ENCODE peak calls at places on chromosomes 13 and 19, in seven cellular contexts. One of them, this sample, is unnamed.

GRCh38 chr19:1273263-1274041 is 1.9 kb upstream of the FAM174C start:
- DNase-seq in H1: no peak
- DNase-seq in trophoblast cell: peak
- DNase-seq in IMR-90: no peak
- DNase-seq in mesenchymal stem cell: no peak
- DNase-seq in mesendoderm: no peak
- DNase-seq in H9: no peak
- DNase-seq in this sample: no peak

GRCh38 chr19:3368848-3369336 is 2.5 kb downstream of the NFIC start:
- DNase-seq in trophoblast cell: no peak
- DNase-seq in IMR-90: peak
- DNase-seq in H1: no peak
- DNase-seq in mesendoderm: no peak
- DNase-seq in mesenchymal stem cell: peak
- DNase-seq in H9: no peak
- DNase-seq in this sample: no peak

GRCh38 chr13:45918597-45918996 is 67.0 kb upstream of the SIAH3 start:
- DNase-seq in IMR-90: no peak
- DNase-seq in mesendoderm: no peak
- DNase-seq in trophoblast cell: no peak
- DNase-seq in mesenchymal stem cell: no peak
- DNase-seq in H1: no peak
- DNase-seq in H9: no peak
- DNase-seq in this sample: no peak

GRCh38 chr13:21326155-21327030 is 132.7 kb downstream of the ZDHHC20 start:
- DNase-seq in H9: peak
- DNase-seq in trophoblast cell: peak
- DNase-seq in mesendoderm: peak
- DNase-seq in IMR-90: peak
- DNase-seq in mesenchymal stem cell: peak
- DNase-seq in H1: peak
- DNase-seq in this sample: peak

GRCh38 chr13:79385694-79386093 is 20.4 kb downstream of the RBM26 start:
- DNase-seq in trophoblast cell: no peak
- DNase-seq in mesenchymal stem cell: peak
- DNase-seq in mesendoderm: no peak
- DNase-seq in H9: no peak
- DNase-seq in H1: no peak
- DNase-seq in IMR-90: no peak
- DNase-seq in this sample: no peak

GRCh38 chr13:32587774-32588165 is 1.5 kb downstream of the PDS5B start:
- DNase-seq in mesenchymal stem cell: peak
- DNase-seq in trophoblast cell: no peak
- DNase-seq in H9: no peak
- DNase-seq in H1: no peak
- DNase-seq in mesendoderm: no peak
- DNase-seq in IMR-90: peak
- DNase-seq in this sample: no peak

GRCh38 chr19:41887711-41888382 is 4.9 kb downstream of the ARHGEF1 start:
- DNase-seq in trophoblast cell: peak
- DNase-seq in mesenchymal stem cell: peak
- DNase-seq in H9: peak
- DNase-seq in mesendoderm: peak
- DNase-seq in IMR-90: peak
- DNase-seq in H1: peak
- DNase-seq in this sample: no peak

GRCh38 chr19:12636631-12637030 is 25.9 kb downstream of the ZNF791 start:
- DNase-seq in mesenchymal stem cell: no peak
- DNase-seq in IMR-90: no peak
- DNase-seq in trophoblast cell: peak
- DNase-seq in mesendoderm: no peak
- DNase-seq in H9: no peak
- DNase-seq in H1: no peak
- DNase-seq in this sample: no peak

GRCh38 chr19:2329162-2329505 is 650 bp downstream of the SPPL2B start:
- DNase-seq in H1: no peak
- DNase-seq in trophoblast cell: no peak
- DNase-seq in H9: no peak
- DNase-seq in mesenchymal stem cell: no peak
- DNase-seq in mesendoderm: no peak
- DNase-seq in IMR-90: no peak
- DNase-seq in this sample: no peak

GRCh38 chr13:39370554-39370953 is 232.4 kb downstream of the LHFPL6 start:
- DNase-seq in mesendoderm: no peak
- DNase-seq in H1: no peak
- DNase-seq in H9: no peak
- DNase-seq in trophoblast cell: peak
- DNase-seq in mesenchymal stem cell: peak
- DNase-seq in IMR-90: peak
- DNase-seq in this sample: no peak

GRCh38 chr19:18656337-18657086 is 19.7 kb downstream of the KLHL26 start:
- DNase-seq in IMR-90: no peak
- DNase-seq in H1: no peak
- DNase-seq in H9: no peak
- DNase-seq in mesendoderm: no peak
- DNase-seq in trophoblast cell: no peak
- DNase-seq in mesenchymal stem cell: no peak
- DNase-seq in this sample: no peak

GRCh38 chr19:18659281-18660050 is 22.6 kb downstream of the KLHL26 start:
- DNase-seq in mesendoderm: no peak
- DNase-seq in H9: no peak
- DNase-seq in trophoblast cell: peak
- DNase-seq in H1: no peak
- DNase-seq in mesenchymal stem cell: peak
- DNase-seq in IMR-90: no peak
- DNase-seq in this sample: no peak

GRCh38 chr19:18655173-18655844 is 18.5 kb downstream of the KLHL26 start:
- DNase-seq in H9: no peak
- DNase-seq in IMR-90: no peak
- DNase-seq in mesenchymal stem cell: no peak
- DNase-seq in mesendoderm: no peak
- DNase-seq in trophoblast cell: no peak
- DNase-seq in H1: no peak
- DNase-seq in this sample: no peak

GRCh38 chr19:18658366-18658855 is 21.6 kb downstream of the KLHL26 start:
- DNase-seq in trophoblast cell: no peak
- DNase-seq in mesenchymal stem cell: no peak
- DNase-seq in H9: no peak
- DNase-seq in H1: no peak
- DNase-seq in IMR-90: no peak
- DNase-seq in mesendoderm: no peak
- DNase-seq in this sample: no peak

DNA sequence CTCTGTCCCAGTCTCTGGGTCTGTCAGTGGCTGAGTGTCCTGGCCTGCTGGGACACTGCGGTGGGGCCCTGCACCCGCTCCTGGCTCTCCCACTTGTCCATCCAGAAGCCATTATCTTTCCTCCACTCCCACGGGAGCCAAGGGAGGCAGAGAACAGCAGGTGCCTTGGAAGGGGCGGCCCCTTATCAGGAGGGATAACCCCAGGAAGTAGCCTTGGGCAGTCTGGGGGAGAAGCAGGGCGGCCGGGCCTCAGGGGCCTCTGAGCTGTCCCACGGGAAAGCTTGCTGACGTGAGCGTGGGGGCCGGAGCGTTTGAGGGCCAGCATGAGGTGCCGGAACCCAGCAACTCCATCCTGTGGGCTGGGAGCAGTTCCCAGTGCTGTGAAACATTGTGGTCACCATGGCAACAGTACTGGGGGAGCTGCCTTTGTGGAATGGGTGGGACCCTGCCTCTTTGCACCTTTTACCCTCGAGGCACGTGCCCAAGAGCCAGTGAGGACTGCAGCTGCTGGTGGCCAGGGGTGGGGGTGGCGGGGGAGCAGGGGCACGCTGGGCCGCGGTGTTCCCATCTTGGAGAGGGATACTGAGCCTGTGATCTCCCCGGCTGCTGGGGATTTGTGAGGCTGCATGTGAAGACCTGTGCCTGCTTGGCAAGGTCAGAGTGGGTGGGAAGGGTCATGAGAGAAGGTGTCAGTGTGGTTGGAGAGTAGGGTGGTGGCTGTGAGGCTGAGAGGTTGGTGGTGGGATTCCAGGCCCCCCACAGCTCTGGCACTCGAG is 20.9 kb downstream of the KLHL26 start:
- DNase-seq in IMR-90: peak
- DNase-seq in H9: peak
- DNase-seq in mesenchymal stem cell: peak
- DNase-seq in mesendoderm: peak
- DNase-seq in H1: no peak
- DNase-seq in trophoblast cell: peak
- DNase-seq in this sample: peak
- H3K27ac ChIP-seq in IMR-90: peak
- H3K27ac ChIP-seq in H9: no peak
- H3K27ac ChIP-seq in mesenchymal stem cell: no peak
- H3K27ac ChIP-seq in mesendoderm: no peak
- H3K27ac ChIP-seq in H1: no peak
- H3K27ac ChIP-seq in trophoblast cell: no peak
- H3K27ac ChIP-seq in this sample: peak

DNA sequence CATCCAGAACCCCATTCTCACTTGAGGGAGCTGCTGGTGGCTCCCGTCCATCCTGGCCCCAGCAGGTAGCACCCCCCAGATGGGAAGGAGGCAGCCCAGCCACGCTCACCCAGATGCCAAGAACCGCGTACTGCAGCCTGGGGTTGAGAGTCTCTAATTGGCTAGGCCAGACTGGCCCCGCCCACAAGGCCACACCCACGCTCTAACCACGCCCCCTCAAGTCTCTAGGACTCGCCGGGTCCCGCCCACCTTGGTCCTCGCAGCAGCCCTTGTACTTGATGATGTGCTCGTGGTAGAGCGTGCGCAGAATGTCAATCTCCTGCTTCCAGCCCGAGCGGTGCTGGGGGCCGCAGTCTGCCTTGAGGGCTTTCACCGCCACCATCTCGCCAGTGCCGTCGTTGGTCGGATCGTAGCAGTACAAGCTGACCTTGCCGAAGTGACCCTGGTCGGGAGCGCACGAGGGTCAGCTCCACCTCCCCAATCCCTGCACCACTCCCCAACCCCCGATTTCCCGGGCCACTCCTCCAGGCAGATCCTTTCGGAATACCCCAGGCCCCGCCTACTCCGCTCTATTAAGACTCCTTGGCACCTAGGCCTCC is 14.5 kb upstream of the ICAM3 start:
- DNase-seq in mesenchymal stem cell: peak
- DNase-seq in mesendoderm: peak
- DNase-seq in IMR-90: peak
- DNase-seq in H1: peak
- DNase-seq in trophoblast cell: no peak
- DNase-seq in H9: peak
- DNase-seq in this sample: peak
- H3K4me2 ChIP-seq in mesenchymal stem cell: no peak
- H3K4me2 ChIP-seq in mesendoderm: peak
- H3K4me2 ChIP-seq in IMR-90: no peak
- H3K4me2 ChIP-seq in H1: peak
- H3K4me2 ChIP-seq in trophoblast cell: peak
- H3K4me2 ChIP-seq in H9: peak
- H3K4me2 ChIP-seq in this sample: peak

GRCh38 chr13:27535546-27535945 is 84.8 kb downstream of the LNX2 start:
- DNase-seq in H9: no peak
- DNase-seq in IMR-90: no peak
- DNase-seq in mesendoderm: no peak
- DNase-seq in H1: no peak
- DNase-seq in trophoblast cell: no peak
- DNase-seq in mesenchymal stem cell: no peak
- DNase-seq in this sample: no peak

GRCh38 chr13:27533155-27533643 is 82.8 kb upstream of the MTIF3 start:
- DNase-seq in IMR-90: peak
- DNase-seq in mesendoderm: peak
- DNase-seq in trophoblast cell: peak
- DNase-seq in mesenchymal stem cell: peak
- DNase-seq in H9: peak
- DNase-seq in H1: peak
- DNase-seq in this sample: peak

GRCh38 chr13:27534976-27535370 is 84.6 kb upstream of the MTIF3 start:
- DNase-seq in H9: no peak
- DNase-seq in trophoblast cell: no peak
- DNase-seq in mesenchymal stem cell: no peak
- DNase-seq in IMR-90: no peak
- DNase-seq in mesendoderm: no peak
- DNase-seq in H1: no peak
- DNase-seq in this sample: no peak

GRCh38 chr13:27534108-27534975 is 84.0 kb upstream of the MTIF3 start:
- DNase-seq in H1: no peak
- DNase-seq in trophoblast cell: no peak
- DNase-seq in mesendoderm: no peak
- DNase-seq in H9: no peak
- DNase-seq in mesenchymal stem cell: no peak
- DNase-seq in IMR-90: no peak
- DNase-seq in this sample: no peak

GRCh38 chr13:27536361-27537101 is 83.8 kb downstream of the LNX2 start:
- DNase-seq in trophoblast cell: no peak
- DNase-seq in H1: no peak
- DNase-seq in H9: no peak
- DNase-seq in mesendoderm: no peak
- DNase-seq in mesenchymal stem cell: no peak
- DNase-seq in IMR-90: no peak
- DNase-seq in this sample: no peak
- H2BK120ac ChIP-seq in trophoblast cell: no peak
- H2BK120ac ChIP-seq in H1: no peak
- H2BK120ac ChIP-seq in H9: no peak
- H2BK120ac ChIP-seq in mesendoderm: no peak
- H2BK120ac ChIP-seq in mesenchymal stem cell: no peak
- H2BK120ac ChIP-seq in IMR-90: no peak
- H2BK120ac ChIP-seq in this sample: no peak

DNA sequence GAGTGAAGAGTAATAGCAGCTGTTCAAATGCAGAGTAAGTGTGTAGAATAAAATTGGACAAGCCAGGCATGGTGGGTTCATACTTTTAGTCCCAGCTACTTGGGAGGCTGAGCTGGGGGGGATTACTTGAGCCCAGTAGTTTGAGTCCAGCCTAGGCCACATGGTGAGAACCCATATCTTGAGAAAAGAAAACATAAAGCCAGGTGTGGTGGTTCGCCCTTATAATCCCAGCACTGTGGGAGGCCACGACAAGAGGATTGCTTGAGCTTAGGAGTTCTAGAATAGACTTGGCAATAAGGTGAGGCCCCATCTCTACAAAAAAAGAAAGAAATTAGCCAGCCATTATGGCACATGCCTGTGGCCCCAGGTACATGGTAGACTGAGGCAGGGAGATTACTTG is 1241.1 kb downstream of the UQCRFS1 start:
- DNase-seq in mesenchymal stem cell: no peak
- DNase-seq in H1: no peak
- DNase-seq in trophoblast cell: no peak
- DNase-seq in mesendoderm: no peak
- DNase-seq in IMR-90: no peak
- DNase-seq in H9: no peak
- DNase-seq in this sample: no peak
- H3K27ac ChIP-seq in mesenchymal stem cell: peak
- H3K27ac ChIP-seq in H1: no peak
- H3K27ac ChIP-seq in trophoblast cell: peak
- H3K27ac ChIP-seq in mesendoderm: peak
- H3K27ac ChIP-seq in IMR-90: no peak
- H3K27ac ChIP-seq in H9: no peak
- H3K27ac ChIP-seq in this sample: peak

GRCh38 chr19:6500837-6501739 is 1.0 kb downstream of the TUBB4A start:
- DNase-seq in H1: no peak
- DNase-seq in H9: no peak
- DNase-seq in trophoblast cell: no peak
- DNase-seq in mesendoderm: no peak
- DNase-seq in IMR-90: no peak
- DNase-seq in mesenchymal stem cell: no peak
- DNase-seq in this sample: no peak
- H3K4me2 ChIP-seq in H1: peak
- H3K4me2 ChIP-seq in H9: peak
- H3K4me2 ChIP-seq in trophoblast cell: no peak
- H3K4me2 ChIP-seq in mesendoderm: peak
- H3K4me2 ChIP-seq in IMR-90: no peak
- H3K4me2 ChIP-seq in mesenchymal stem cell: peak
- H3K4me2 ChIP-seq in this sample: peak

This sample was measured in neuronal stem cell.